ENCODE peak calls at places on chromosomes 16 and 17, in six cellular contexts. C is dorsolateral prefrontal cortex, F is OCI-LY7, B is AG04450, Y is cardiac fibroblast, X is GM12865. E is an unnamed sample.

GRCh38 chr17:50266384-50267073 is 7.7 kb upstream of the TMEM92 start:
- DNase-seq in X (no peak), C (no peak), Y (peak), F (no peak), B (peak), E (peak)

GRCh38 chr17:72890711-72891110 is 201.8 kb downstream of the SLC39A11 start:
- DNase-seq in F (no peak), C (no peak), X (no peak), B (no peak), Y (peak), E (no peak)

GRCh38 chr17:17298108-17298507 is 5.1 kb upstream of the NT5M start:
- DNase-seq in B (no peak), C (no peak), X (peak), Y (peak), F (no peak), E (no peak)

GRCh38 chr16:85137323-85138072 is 25.2 kb upstream of the CIBAR2 start:
- DNase-seq in B (peak), C (peak), X (no peak), Y (peak), F (no peak), E (peak)

GRCh38 chr17:6402258-6402657 is 32.7 kb downstream of the AIPL1 start:
- DNase-seq in B (no peak), Y (no peak), X (no peak), C (no peak), F (no peak), E (no peak)

GRCh38 chr17:39402890-39403605 is 1.6 kb upstream of the FBXL20 start:
- DNase-seq in B (no peak), C (no peak), F (no peak), X (no peak), Y (no peak), E (no peak)

GRCh38 chr16:28317040-28317880 is 24.9 kb downstream of the SBK1 start:
- DNase-seq in C (peak), B (no peak), F (peak), X (peak), Y (peak), E (peak)

GRCh38 chr16:30185683-30186421 is 2.5 kb downstream of the CORO1A start:
- DNase-seq in Y (no peak), B (no peak), F (peak), X (peak), C (peak), E (no peak)

GRCh38 chr16:50462793-50463507 is 85.2 kb upstream of the NKD1 start:
- DNase-seq in Y (no peak), F (no peak), X (no peak), B (no peak), C (no peak), E (no peak)

GRCh38 chr16:86505185-86505898 is 5.0 kb upstream of the FOXF1 start:
- DNase-seq in B (no peak), X (no peak), F (no peak), C (no peak), Y (no peak), E (no peak)

GRCh38 chr16:14358697-14359305 is 271.3 kb downstream of the PARN start:
- DNase-seq in F (no peak), Y (no peak), B (no peak), X (no peak), C (no peak), E (no peak)

GRCh38 chr17:8496081-8496480 is 60.4 kb downstream of the NDEL1 start:
- DNase-seq in B (no peak), C (no peak), X (no peak), Y (no peak), F (no peak), E (no peak)

GRCh38 chr16:85390511-85391174 is 222.5 kb upstream of the GSE1 start:
- DNase-seq in C (peak), B (peak), X (no peak), F (no peak), Y (peak), E (peak)

GRCh38 chr17:31695456-31696090 is 163.5 kb downstream of the COPRS start:
- DNase-seq in F (no peak), B (no peak), Y (peak), X (no peak), C (no peak), E (no peak)

GRCh38 chr17:58136669-58137279 is 11.4 kb upstream of the OR4D1 start:
- DNase-seq in C (no peak), B (no peak), Y (peak), X (no peak), F (peak), E (no peak)

GRCh38 chr17:72913315-72913714 is 179.2 kb downstream of the SLC39A11 start:
- DNase-seq in X (no peak), C (no peak), Y (no peak), B (no peak), F (no peak), E (no peak)

GRCh38 chr17:36691606-36692005 is 90.2 kb downstream of the MRM1 start:
- DNase-seq in F (no peak), X (no peak), Y (no peak), B (no peak), C (no peak), E (no peak)

GRCh38 chr17:36689089-36689667 is 87.8 kb downstream of the MRM1 start:
- DNase-seq in X (no peak), F (no peak), B (no peak), Y (no peak), C (no peak), E (no peak)

GRCh38 chr17:36686123-36686669 is 84.8 kb downstream of the MRM1 start:
- DNase-seq in Y (no peak), C (no peak), B (no peak), F (no peak), X (no peak), E (no peak)

GRCh38 chr17:36690190-36690589 is 88.8 kb downstream of the MRM1 start:
- DNase-seq in F (no peak), X (no peak), B (no peak), Y (no peak), C (no peak), E (no peak)

GRCh38 chr17:36687736-36688135 is 86.4 kb downstream of the MRM1 start:
- DNase-seq in X (no peak), Y (no peak), C (no peak), B (no peak), F (no peak), E (no peak)
- TF ChIP-seq CTCF in X (no peak), Y (no peak), C (no peak), B (no peak), F (no peak), E (no peak)

GRCh38 chr17:68599873-68600122 is 1.4 kb downstream of the FAM20A start:
- DNase-seq in X (no peak), C (no peak), B (no peak), Y (no peak), F (no peak), E (no peak)
- H3K4me3 ChIP-seq in X (no peak), C (peak), B (no peak), Y (peak), F (no peak), E (no peak)

GRCh38 chr17:14738652-14738988 is 437.7 kb downstream of the HS3ST3B1 start:
- DNase-seq in F (no peak), X (no peak), C (no peak), Y (no peak), B (no peak), E (no peak)

GRCh38 chr17:14739656-14740431 is 439.0 kb downstream of the HS3ST3B1 start:
- DNase-seq in F (no peak), X (no peak), B (no peak), Y (no peak), C (no peak), E (no peak)

GRCh38 chr17:14741516-14741915 is 440.6 kb downstream of the HS3ST3B1 start:
- DNase-seq in B (no peak), C (no peak), F (no peak), Y (peak), X (no peak), E (peak)

GRCh38 chr17:14736631-14737030 is 435.8 kb downstream of the HS3ST3B1 start:
- DNase-seq in Y (no peak), F (no peak), C (no peak), B (no peak), X (no peak), E (no peak)

GRCh38 chr17:14737984-14738651 is 437.2 kb downstream of the HS3ST3B1 start:
- DNase-seq in X (no peak), C (no peak), Y (peak), F (peak), B (peak), E (peak)
- TF ChIP-seq CTCF in X (no peak), C (no peak), Y (peak), F (peak), B (peak), E (peak)

GRCh38 chr16:66477028-66477515 is 50.0 kb downstream of the BEAN1 start:
- DNase-seq in C (no peak), F (no peak), B (no peak), Y (no peak), X (no peak), E (no peak)
- H3K4me3 ChIP-seq in C (no peak), F (no peak), B (no peak), Y (no peak), X (no peak), E (no peak)

DNA sequence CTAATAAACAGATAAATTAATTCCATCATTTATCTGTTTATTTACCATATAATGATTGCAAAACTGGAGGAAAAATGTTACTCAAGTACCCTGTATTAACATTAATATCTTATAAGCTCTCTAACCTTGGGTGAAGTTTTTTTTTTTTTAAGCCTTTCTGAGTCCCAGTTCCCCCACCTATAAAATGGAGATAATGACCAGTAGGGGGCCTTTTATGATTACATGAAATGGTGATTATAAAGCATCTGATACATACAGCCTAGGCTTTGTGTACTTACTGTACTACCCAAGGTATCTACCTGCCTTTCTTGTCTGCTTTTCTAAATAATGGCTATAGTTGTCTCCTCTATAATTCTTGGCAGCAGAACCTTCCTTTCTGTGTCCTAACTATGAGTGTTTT is 22.6 kb downstream of the LRRC36 start:
- DNase-seq in B (no peak), C (no peak), X (peak), F (peak), Y (peak), E (no peak)
- TF ChIP-seq CTCF in B (peak), C (peak), X (peak), F (peak), Y (peak), E (peak)

GRCh38 chr16:715448-716249 is 731 bp downstream of the METRN start:
- DNase-seq in X (no peak), B (no peak), F (peak), Y (no peak), C (no peak), E (no peak)

GRCh38 chr16:716768-717325 is 1.9 kb downstream of the METRN start:
- DNase-seq in X (no peak), B (no peak), F (no peak), C (no peak), Y (no peak), E (no peak)

GRCh38 chr16:714558-715447 is at the start of gene METRN:
- DNase-seq in C (peak), X (peak), B (no peak), F (peak), Y (peak), E (peak)

GRCh38 chr16:717651-718245 is 2.8 kb downstream of the METRN start:
- DNase-seq in X (no peak), F (no peak), C (no peak), Y (no peak), B (no peak), E (no peak)

DNA sequence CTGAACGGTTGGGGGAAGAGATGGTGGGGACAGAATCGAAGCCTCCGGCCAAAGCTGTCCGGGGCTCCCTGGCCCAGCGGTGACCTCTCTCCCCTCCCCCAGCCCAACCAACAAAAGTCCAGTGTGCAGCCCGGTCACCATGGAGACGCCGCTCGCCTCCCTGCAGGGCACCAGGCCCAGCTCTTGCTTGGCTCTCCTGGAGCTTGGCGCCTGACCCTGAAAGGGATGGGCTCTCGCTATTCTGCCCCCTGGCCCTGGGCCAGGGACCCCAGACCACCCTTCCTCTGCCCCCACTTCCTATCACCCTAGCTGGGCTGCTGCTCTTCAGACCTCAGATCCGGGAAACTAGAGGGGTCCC is 1.3 kb downstream of the METRN start:
- DNase-seq in F (no peak), C (peak), X (no peak), Y (peak), B (no peak), E (peak)
- H3K4me3 ChIP-seq in F (peak), C (peak), X (no peak), Y (peak), B (peak), E (peak)

GRCh38 chr16:67146523-67147357 is 4.1 kb downstream of the B3GNT9 start:
- DNase-seq in X (no peak), Y (no peak), C (no peak), B (no peak), F (no peak), E (no peak)
- TF ChIP-seq CTCF in X (no peak), Y (no peak), C (no peak), B (peak), F (peak), E (peak)

GRCh38 chr16:89582614-89583196 is 7.1 kb downstream of the CPNE7 start:
- DNase-seq in B (no peak), Y (no peak), C (no peak), F (no peak), X (no peak), E (no peak)
- H3K4me3 ChIP-seq in B (no peak), Y (no peak), C (no peak), F (no peak), X (no peak), E (no peak)

E was measured in brain microvascular endothelial cell.